ENCODE peak calls at places on chromosomes 13 and 19, in four cellular contexts. G is H1, Z is HepG2, A is K562. S is an unnamed sample.

GRCh38 chr13:39777527-39778061 is 122.1 kb downstream of the COG6 start:
- DNase-seq in G (no peak), Z (no peak), A (no peak), S (no peak)

GRCh38 chr13:26499209-26499601 is 58.3 kb upstream of the WASF3 start:
- DNase-seq in G (no peak), Z (no peak), A (no peak), S (no peak)

GRCh38 chr19:45376045-45376724 is 5.8 kb upstream of the ERCC2 start:
- DNase-seq in G (no peak), Z (peak; percentile 91), A (peak; percentile 2), S (no peak)

GRCh38 chr19:34145741-34146202 is 26.5 kb upstream of the LSM14A start:
- DNase-seq in G (no peak), Z (peak; percentile 46), A (peak; percentile 66), S (no peak)

GRCh38 chr13:110713981-110714797 is 689 bp downstream of the ING1 start:
- DNase-seq in G (no peak), Z (peak; percentile 28), A (no peak), S (no peak)

GRCh38 chr19:7965921-7966665 is 22.6 kb upstream of the TIMM44 start:
- DNase-seq in G (no peak), Z (no peak), A (no peak), S (no peak)

GRCh38 chr13:53206455-53206854 is 177.8 kb downstream of the OLFM4 start:
- DNase-seq in G (no peak), Z (no peak), A (no peak), S (no peak)

GRCh38 chr13:53672005-53672404 is 643.4 kb downstream of the OLFM4 start:
- DNase-seq in G (no peak), Z (no peak), A (no peak), S (no peak)

GRCh38 chr19:30374791-30375650 is 2.8 kb downstream of the ZNF536 start:
- DNase-seq in G (no peak), Z (no peak), A (no peak), S (no peak)

GRCh38 chr13:44974056-44974798 is 15.0 kb downstream of the NUFIP1 start:
- DNase-seq in G (no peak), Z (no peak), A (no peak), S (peak; percentile 37)

GRCh38 chr13:99812611-99813010 is 159.0 kb downstream of the ZIC5 start:
- DNase-seq in G (no peak), Z (no peak), A (no peak), S (no peak)

GRCh38 chr19:35509018-35509652 is 4.3 kb downstream of the DMKN start:
- DNase-seq in G (no peak), Z (peak; percentile 42), A (no peak), S (peak; percentile 40)

GRCh38 chr13:68275758-68276157 is 1045.6 kb upstream of the PCDH9 start:
- DNase-seq in G (no peak), Z (no peak), A (no peak), S (no peak)

GRCh38 chr19:35118268-35119026 is 2.8 kb downstream of the FXYD3 start:
- DNase-seq in G (no peak), Z (no peak), A (no peak), S (no peak)

GRCh38 chr19:39351537-39352037 is 9.4 kb downstream of the SAMD4B start:
- DNase-seq in G (no peak), Z (no peak), A (peak; percentile 38), S (peak; percentile 44)

GRCh38 chr19:5309438-5310204 is 31.0 kb downstream of the PTPRS start:
- DNase-seq in G (no peak), Z (no peak), A (no peak), S (no peak)
- TF ChIP-seq CBX5 in G (no peak), Z (no peak), A (no peak), S (no peak)

GRCh38 chr19:46730187-46730586 is 13.3 kb upstream of the PRKD2 start:
- DNase-seq in G (no peak), Z (no peak), A (no peak), S (no peak)

GRCh38 chr19:46731584-46731983 is 14.3 kb upstream of the FKRP start:
- DNase-seq in G (no peak), Z (no peak), A (no peak), S (no peak)

GRCh38 chr19:46732172-46732938 is 13.5 kb upstream of the FKRP start:
- DNase-seq in G (no peak), Z (no peak), A (no peak), S (no peak)

GRCh38 chr19:46730595-46730994 is 13.7 kb upstream of the PRKD2 start:
- DNase-seq in G (no peak), Z (no peak), A (no peak), S (no peak)

DNA sequence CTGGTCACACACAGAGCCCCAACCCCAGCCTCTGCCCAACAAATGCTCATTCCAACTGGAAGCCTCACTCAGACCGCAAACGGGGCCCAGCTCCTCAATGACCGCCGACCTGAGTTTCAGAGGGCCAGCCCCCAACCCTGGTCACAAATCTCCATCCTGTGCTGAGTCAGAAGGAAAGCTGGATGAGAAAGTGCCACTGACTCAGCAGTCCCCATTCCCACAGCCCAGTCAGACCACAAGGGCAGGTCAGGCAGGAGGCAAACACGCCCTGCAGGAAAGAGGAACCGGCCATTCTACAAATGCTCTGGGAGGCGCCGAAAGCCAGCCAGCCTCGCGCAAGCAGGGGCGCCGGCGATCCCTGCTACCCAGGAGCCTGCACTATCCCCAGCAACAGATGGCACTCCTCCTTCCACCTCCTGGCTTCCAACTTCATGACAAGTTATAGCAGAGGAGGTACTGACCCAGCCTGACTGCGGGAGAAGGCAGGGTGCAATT is 14.1 kb upstream of the PRKD2 start:
- DNase-seq in G (no peak), Z (no peak), A (peak; percentile 71), S (no peak)
- TF ChIP-seq CBX5 in G (no peak), Z (no peak), A (no peak), S (no peak)

GRCh38 chr19:18699403-18700054 is 16.0 kb downstream of the CRTC1 start:
- DNase-seq in G (no peak), Z (no peak), A (peak; percentile 74), S (no peak)

GRCh38 chr19:18701250-18701608 is 17.7 kb downstream of the CRTC1 start:
- DNase-seq in G (no peak), Z (no peak), A (peak; percentile 62), S (no peak)

GRCh38 chr19:18697680-18698079 is 14.2 kb downstream of the CRTC1 start:
- DNase-seq in G (no peak), Z (no peak), A (peak; percentile 2), S (no peak)

GRCh38 chr19:18698321-18699167 is 15.1 kb downstream of the CRTC1 start:
- DNase-seq in G (no peak), Z (no peak), A (no peak), S (no peak)

GRCh38 chr19:18700501-18701249 is 17.2 kb downstream of the CRTC1 start:
- DNase-seq in G (no peak), Z (no peak), A (peak; percentile 84), S (peak; percentile 27)
- TF ChIP-seq CBX5 in G (no peak), Z (no peak), A (no peak), S (no peak)

GRCh38 chr13:89380101-89380500 is 1708.9 kb downstream of the SLITRK5 start:
- DNase-seq in G (no peak), Z (peak; percentile 1), A (no peak), S (no peak)

GRCh38 chr13:89372193-89372592 is 1701.0 kb downstream of the SLITRK5 start:
- DNase-seq in G (no peak), Z (no peak), A (no peak), S (no peak)

DNA sequence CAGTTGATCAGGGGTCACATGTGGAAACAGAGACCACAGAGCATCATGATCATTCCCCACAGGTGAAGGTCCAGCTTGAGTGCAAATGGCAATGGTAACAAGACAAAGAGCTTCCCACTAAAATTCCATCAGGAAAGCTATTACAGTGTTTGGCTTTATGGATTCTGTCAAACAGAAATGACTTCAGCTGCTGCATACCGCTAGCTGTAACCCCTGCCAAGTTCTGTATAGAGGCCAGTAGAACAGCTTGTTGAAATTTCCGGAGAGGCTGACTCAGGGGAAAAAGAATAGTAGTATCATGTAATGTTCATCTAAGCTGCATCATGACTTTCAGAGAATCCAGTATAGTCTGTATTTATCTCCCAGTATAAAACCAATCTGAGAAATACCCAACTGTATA is 1704.7 kb downstream of the SLITRK5 start:
- DNase-seq in G (no peak), Z (no peak), A (no peak), S (no peak)
- TF ChIP-seq CBX5 in G (no peak), Z (no peak), A (no peak), S (no peak)

GRCh38 chr13:48251616-48252081 is 18.6 kb downstream of the ITM2B start:
- DNase-seq in G (no peak), Z (no peak), A (no peak), S (no peak)
- TF ChIP-seq CBX5 in G (no peak), Z (no peak), A (no peak), S (no peak)

GRCh38 chr13:90003566-90003965 is 1343.9 kb upstream of the MIR17HG start:
- DNase-seq in G (no peak), Z (no peak), A (no peak), S (no peak)

GRCh38 chr13:90014038-90014437 is 1333.4 kb upstream of the MIR17HG start:
- DNase-seq in G (no peak), Z (no peak), A (no peak), S (no peak)

GRCh38 chr13:90008707-90009149 is 1338.8 kb upstream of the MIR17HG start:
- DNase-seq in G (peak; percentile 39), Z (no peak), A (no peak), S (no peak)
- TF ChIP-seq CBX5 in G (no peak), Z (no peak), A (no peak), S (no peak)

DNA sequence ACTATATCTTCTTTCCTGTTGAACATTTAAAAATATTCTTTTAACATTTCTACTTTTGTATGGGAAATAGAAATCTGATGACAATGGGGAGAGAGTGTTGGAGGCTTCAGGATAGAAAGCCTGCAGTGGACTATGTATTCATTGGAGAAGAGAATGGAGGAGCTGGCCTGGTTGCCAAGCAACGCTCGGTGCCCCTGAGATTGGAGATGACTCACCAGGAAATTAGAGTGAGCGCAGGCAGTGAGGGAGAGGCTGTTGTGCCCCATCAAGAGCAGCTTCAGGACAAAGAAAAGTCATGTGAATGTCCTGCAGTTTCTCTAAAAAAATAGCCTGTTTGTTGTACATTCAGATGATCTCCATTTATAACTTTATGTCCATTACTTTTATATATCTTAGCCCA is 48.7 kb upstream of the ZNF835 start:
- DNase-seq in G (no peak), Z (peak; percentile 12), A (no peak), S (no peak)
- TF ChIP-seq CBX5 in G (no peak), Z (no peak), A (no peak), S (no peak)

DNA sequence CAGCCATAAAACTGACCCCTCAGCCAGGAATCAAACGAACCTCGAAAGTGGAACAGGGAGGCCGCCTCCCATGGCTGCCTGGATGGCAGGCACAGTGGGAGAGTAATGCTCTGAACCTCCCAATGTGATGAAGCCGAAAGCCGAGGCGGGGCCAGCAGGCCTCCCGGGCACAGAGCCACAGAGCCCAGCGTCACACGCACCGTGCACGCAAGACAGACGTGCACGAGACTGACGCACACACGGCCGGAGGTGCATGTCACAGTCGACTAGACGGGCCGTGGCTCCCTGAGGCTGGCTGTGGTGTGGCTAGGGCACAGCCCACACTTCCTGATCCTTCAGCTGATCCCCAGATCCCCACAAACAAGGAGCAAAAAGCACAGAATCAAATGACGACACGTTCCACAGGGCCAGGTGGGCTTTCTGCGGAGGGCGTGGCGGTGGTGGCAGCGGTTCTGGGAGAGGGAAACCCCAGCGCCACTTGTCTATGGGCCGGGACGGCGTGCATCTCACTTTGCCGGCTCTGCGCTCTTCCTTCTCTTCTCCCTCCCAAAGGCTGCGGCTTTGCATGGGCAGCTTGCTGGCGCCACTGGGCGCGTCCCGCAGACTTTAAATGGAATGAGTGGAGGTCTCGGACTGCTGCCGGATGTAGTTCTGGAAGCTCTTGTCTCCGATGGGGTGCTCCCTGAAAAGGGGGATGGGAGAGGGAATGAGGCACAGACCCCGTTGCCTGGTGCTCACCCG is 5.0 kb upstream of the C13orf46 start:
- DNase-seq in G (no peak), Z (no peak), A (no peak), S (no peak)
- TF ChIP-seq CBX5 in G (no peak), Z (no peak), A (no peak), S (no peak)